ENCODE peak calls at places on chromosome 2, in seven cellular contexts. N, F, C, R, Z, S and M are unnamed samples.

GRCh38 chr2:144217853-144218633 is 301.9 kb downstream of the ZEB2 start:
- DNase-seq in N (no peak), C (peak; percentile 6), R (no peak), Z (no peak), S (no peak), F (no peak), M (no peak)

GRCh38 chr2:65130440-65131175 is 702 bp upstream of the RAB1A start:
- DNase-seq in C (no peak), N (no peak), Z (no peak), F (no peak), R (no peak), S (peak; percentile 94), M (no peak)

GRCh38 chr2:42200534-42201227 is 31.5 kb downstream of the EML4 start:
- DNase-seq in S (no peak), F (no peak), C (peak; percentile 54), N (no peak), R (peak; percentile 85), Z (no peak), M (no peak)

GRCh38 chr2:128408349-128409305 is 90.0 kb upstream of the HS6ST1 start:
- DNase-seq in S (no peak), F (peak; percentile 10), Z (peak; percentile 52), C (peak; percentile 74), N (peak; percentile 55), R (peak; percentile 84), M (no peak)

GRCh38 chr2:56464613-56465012 is 280.8 kb downstream of the CCDC85A start:
- DNase-seq in Z (no peak), S (no peak), N (no peak), C (no peak), F (no peak), R (peak; percentile 2), M (no peak)

GRCh38 chr2:95362486-95362885 is 40.0 kb upstream of the FAHD2A start:
- DNase-seq in F (no peak), S (no peak), N (peak; percentile 15), R (no peak), C (no peak), Z (no peak), M (no peak)

GRCh38 chr2:140085674-140086073 is 1305.5 kb upstream of the NXPH2 start:
- DNase-seq in S (no peak), N (no peak), C (peak; percentile 54), Z (no peak), R (peak; percentile 1), F (no peak), M (no peak)

GRCh38 chr2:189165656-189166380 is 13.7 kb downstream of the COL5A2 start:
- DNase-seq in Z (no peak), C (peak; percentile 32), S (no peak), R (no peak), N (no peak), F (no peak), M (no peak)

GRCh38 chr2:134120718-134121630 is 132.9 kb upstream of the MGAT5 start:
- DNase-seq in Z (peak; percentile 81), R (peak; percentile 71), S (peak; percentile 50), F (peak; percentile 52), N (peak; percentile 87), C (peak; percentile 69), M (no peak)

GRCh38 chr2:71067567-71068217 is 756 bp upstream of the NAGK start:
- DNase-seq in Z (no peak), N (peak; percentile 72), C (no peak), R (peak; percentile 35), F (no peak), S (no peak), M (no peak)

GRCh38 chr2:98188351-98189046 is 101.5 kb downstream of the VWA3B start:
- DNase-seq in C (peak; percentile 9), R (peak; percentile 6), Z (no peak), S (no peak), F (no peak), N (no peak), M (peak; percentile 54)

GRCh38 chr2:157732596-157732995 is 103.9 kb upstream of the ACVR1C start:
- DNase-seq in R (no peak), Z (no peak), C (no peak), F (no peak), S (no peak), N (no peak), M (no peak)

GRCh38 chr2:223944704-223945531 is at the start of gene WDFY1:
- DNase-seq in S (peak; percentile 75), R (peak; percentile 94), N (peak; percentile 96), Z (peak; percentile 93), C (peak; percentile 89), F (peak; percentile 83), M (peak; percentile 90)

GRCh38 chr2:108987111-108987510 is 1.9 kb downstream of the EDAR start:
- DNase-seq in S (no peak), C (no peak), F (no peak), Z (no peak), R (no peak), N (no peak), M (no peak)

GRCh38 chr2:119177171-119177837 is 18.8 kb upstream of the C1QL2 start:
- DNase-seq in C (no peak), S (no peak), F (no peak), Z (no peak), R (no peak), N (no peak), M (no peak)

GRCh38 chr2:101830555-101830954 is 133.0 kb downstream of the MAP4K4 start:
- DNase-seq in C (no peak), N (no peak), R (peak; percentile 45), F (no peak), S (no peak), Z (no peak), M (no peak)

GRCh38 chr2:144666032-144666431 is 146.1 kb upstream of the ZEB2 start:
- DNase-seq in C (peak; percentile 56), Z (no peak), N (no peak), S (no peak), R (peak; percentile 37), F (no peak), M (no peak)

GRCh38 chr2:209322905-209323517 is 100.8 kb upstream of the MAP2 start:
- DNase-seq in F (no peak), C (no peak), N (no peak), S (no peak), R (no peak), Z (no peak), M (no peak)

GRCh38 chr2:65265090-65266045 is 37.7 kb downstream of the ACTR2 start:
- DNase-seq in R (peak; percentile 92), Z (no peak), N (no peak), S (peak; percentile 28), C (peak; percentile 93), F (peak; percentile 51), M (peak; percentile 68)

GRCh38 chr2:20509766-20510490 is 63.1 kb downstream of the RHOB start:
- DNase-seq in N (peak; percentile 89), Z (no peak), C (no peak), S (peak; percentile 82), R (peak; percentile 36), F (peak; percentile 73), M (peak; percentile 72)

GRCh38 chr2:219567791-219568361 is 3.5 kb downstream of the OBSL1 start:
- DNase-seq in C (no peak), S (no peak), Z (no peak), F (no peak), N (peak; percentile 69), R (no peak), M (no peak)

GRCh38 chr2:219569041-219569440 is 2.3 kb downstream of the OBSL1 start:
- DNase-seq in N (no peak), F (no peak), Z (no peak), S (no peak), C (no peak), R (no peak), M (no peak)

GRCh38 chr2:219570924-219571310 is 422 bp downstream of the OBSL1 start:
- DNase-seq in R (peak; percentile 40), Z (no peak), N (peak; percentile 81), C (peak; percentile 25), F (no peak), S (no peak), M (no peak)

GRCh38 chr2:219570194-219570923 is 980 bp downstream of the OBSL1 start:
- DNase-seq in Z (no peak), N (peak; percentile 83), C (peak; percentile 34), F (no peak), R (peak; percentile 35), S (peak; percentile 38), M (peak; percentile 36)

GRCh38 chr2:219569635-219570034 is 1.7 kb downstream of the OBSL1 start:
- DNase-seq in Z (no peak), N (no peak), S (no peak), F (no peak), R (no peak), C (no peak), M (no peak)
- H3K4me3 ChIP-seq in Z (peak overlapping the region; percentile 70), N (no peak overlapping the region), S (no peak overlapping the region), F (peak overlapping the region; percentile 60), R (peak overlapping the region; percentile 49), C (no peak overlapping the region), M (no peak overlapping the region)

GRCh38 chr2:172790404-172790803 is 54.8 kb downstream of the RAPGEF4 start:
- DNase-seq in N (no peak), S (no peak), Z (no peak), C (no peak), R (no peak), F (no peak), M (no peak)

GRCh38 chr2:172788871-172789270 is 53.2 kb downstream of the RAPGEF4 start:
- DNase-seq in F (no peak), R (no peak), N (no peak), S (no peak), Z (no peak), C (no peak), M (no peak)

GRCh38 chr2:172792711-172793110 is 57.1 kb downstream of the RAPGEF4 start:
- DNase-seq in N (no peak), Z (no peak), R (no peak), F (no peak), C (peak; percentile 17), S (no peak), M (no peak)

DNA sequence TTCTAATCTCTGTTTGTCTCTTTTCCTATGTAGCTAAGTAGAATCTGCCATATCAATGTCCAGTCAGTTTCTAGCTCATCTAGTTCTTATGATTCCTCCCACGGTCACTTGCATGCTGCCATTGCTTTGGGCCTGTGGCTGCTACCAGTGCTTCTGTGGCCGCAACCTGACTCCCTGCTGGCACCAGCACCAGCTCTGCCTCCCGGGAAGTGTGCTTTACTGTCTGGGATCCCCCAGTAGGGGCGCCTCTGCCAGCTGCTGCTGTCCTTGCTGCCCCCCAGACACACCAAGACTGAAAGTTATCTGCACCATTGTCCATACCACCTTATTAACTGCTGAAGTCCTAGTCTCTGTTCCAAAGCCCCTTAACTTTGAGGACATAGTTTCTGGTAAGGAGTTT is 56.3 kb downstream of the RAPGEF4 start:
- DNase-seq in N (no peak), R (no peak), C (no peak), F (no peak), S (no peak), Z (no peak), M (no peak)
- TF ChIP-seq CTCF in N (no peak), R (no peak), C (no peak), F (no peak), S (no peak), Z (no peak), M (no peak)

DNA sequence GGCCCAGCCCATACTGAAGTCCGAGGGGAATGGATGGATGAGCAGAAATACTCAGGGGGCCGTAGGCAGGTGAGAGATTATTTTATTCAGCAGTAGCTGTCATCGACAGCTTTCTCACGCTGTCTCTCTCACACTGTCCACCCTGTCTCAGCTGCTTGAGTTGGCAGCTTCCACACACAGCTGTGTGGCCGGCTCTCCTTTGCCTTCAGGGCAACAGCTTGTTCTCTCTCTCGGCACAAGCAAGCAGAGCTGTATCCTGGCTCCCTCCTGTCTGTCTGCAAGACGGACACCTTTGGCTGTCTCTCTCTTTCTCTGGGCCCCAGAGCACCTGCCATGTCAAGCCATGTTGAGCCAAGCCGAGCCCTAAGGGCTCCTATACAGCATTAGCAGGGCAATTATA is 9.8 kb upstream of the PAPOLG start:
- DNase-seq in R (no peak), C (no peak), S (no peak), Z (no peak), N (no peak), F (no peak), M (no peak)
- H3K4me3 ChIP-seq in R (no peak overlapping the region), C (no peak overlapping the region), S (no peak overlapping the region), Z (no peak overlapping the region), N (no peak overlapping the region), F (no peak overlapping the region), M (no peak overlapping the region)

GRCh38 chr2:225002656-225003045 is 39.6 kb downstream of the DOCK10 start:
- DNase-seq in R (no peak), F (no peak), S (no peak), C (no peak), Z (no peak), N (no peak), M (no peak)
- TF ChIP-seq CTCF in R (no peak), F (no peak), S (no peak), C (no peak), Z (no peak), N (peak; percentile 3), M (no peak)